ENCODE peak calls at places on chromosomes 5 and 9, in six cellular contexts. One of them, this sample, is unnamed.

GRCh38 chr9:16598316-16598715 is 272.2 kb downstream of the BNC2 start:
- DNase-seq in PC-9: no peak
- DNase-seq in ovary: no peak
- DNase-seq in CD8-positive, alpha-beta memory T cell: no peak
- DNase-seq in coronary artery: no peak
- DNase-seq in A549: no peak
- DNase-seq in this sample: no peak

GRCh38 chr9:108363321-108363720 is 492.5 kb downstream of the ACTL7B start:
- DNase-seq in coronary artery: no peak
- DNase-seq in CD8-positive, alpha-beta memory T cell: no peak
- DNase-seq in A549: no peak
- DNase-seq in PC-9: no peak
- DNase-seq in ovary: no peak
- DNase-seq in this sample: no peak

GRCh38 chr5:80696450-80696849 is 41.7 kb upstream of the DHFR start:
- DNase-seq in A549: no peak
- DNase-seq in ovary: no peak
- DNase-seq in PC-9: no peak
- DNase-seq in CD8-positive, alpha-beta memory T cell: no peak
- DNase-seq in coronary artery: no peak
- DNase-seq in this sample: no peak

GRCh38 chr5:136228358-136228757 is 35.4 kb upstream of the SMIM32 start:
- DNase-seq in ovary: no peak
- DNase-seq in A549: no peak
- DNase-seq in coronary artery: no peak
- DNase-seq in CD8-positive, alpha-beta memory T cell: no peak
- DNase-seq in PC-9: no peak
- DNase-seq in this sample: no peak

GRCh38 chr9:133735415-133735775 is 2.8 kb downstream of the SARDH start:
- DNase-seq in PC-9: no peak
- DNase-seq in coronary artery: peak; percentile 56
- DNase-seq in A549: no peak
- DNase-seq in ovary: no peak
- DNase-seq in CD8-positive, alpha-beta memory T cell: no peak
- DNase-seq in this sample: no peak

GRCh38 chr5:1661311-1661710 is 137.6 kb upstream of the LPCAT1 start:
- DNase-seq in ovary: no peak
- DNase-seq in coronary artery: peak; percentile 62
- DNase-seq in PC-9: no peak
- DNase-seq in CD8-positive, alpha-beta memory T cell: no peak
- DNase-seq in A549: no peak
- DNase-seq in this sample: no peak

GRCh38 chr5:126354857-126355731 is 68.1 kb upstream of the GRAMD2B start:
- DNase-seq in CD8-positive, alpha-beta memory T cell: no peak
- DNase-seq in coronary artery: no peak
- DNase-seq in ovary: no peak
- DNase-seq in PC-9: peak; percentile 56
- DNase-seq in A549: no peak
- DNase-seq in this sample: no peak

GRCh38 chr9:15469862-15470261 is 40.9 kb downstream of the PSIP1 start:
- DNase-seq in coronary artery: no peak
- DNase-seq in CD8-positive, alpha-beta memory T cell: no peak
- DNase-seq in ovary: no peak
- DNase-seq in PC-9: no peak
- DNase-seq in A549: no peak
- DNase-seq in this sample: no peak

GRCh38 chr9:128408963-128409431 is 11.7 kb upstream of the CERCAM start:
- DNase-seq in ovary: no peak
- DNase-seq in CD8-positive, alpha-beta memory T cell: no peak
- DNase-seq in A549: no peak
- DNase-seq in PC-9: no peak
- DNase-seq in coronary artery: no peak
- DNase-seq in this sample: no peak

GRCh38 chr5:172724203-172724602 is 46.8 kb downstream of the DUSP1 start:
- DNase-seq in PC-9: no peak
- DNase-seq in CD8-positive, alpha-beta memory T cell: no peak
- DNase-seq in ovary: no peak
- DNase-seq in A549: no peak
- DNase-seq in coronary artery: no peak
- DNase-seq in this sample: no peak

DNA sequence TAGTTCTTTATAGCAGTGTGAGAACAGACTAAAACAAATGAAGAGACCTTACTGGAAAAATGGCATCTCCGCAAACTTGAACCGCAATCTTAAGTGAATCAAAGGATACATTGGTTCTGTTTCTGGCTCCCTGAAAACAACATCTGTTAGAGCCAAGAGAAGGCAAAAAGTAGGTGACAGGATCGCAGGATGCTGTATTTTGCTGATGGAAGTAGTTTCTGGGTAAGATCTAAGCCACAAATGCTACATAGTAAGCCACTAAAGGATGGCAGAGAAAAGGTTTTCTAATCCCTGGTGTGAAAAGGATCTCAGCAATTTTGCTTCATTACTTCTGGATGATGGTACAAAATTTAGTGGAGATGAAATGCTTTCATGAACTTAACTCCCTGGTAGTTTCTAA is 63.3 kb upstream of the HTR4 start:
- DNase-seq in PC-9: no peak
- DNase-seq in A549: no peak
- DNase-seq in coronary artery: no peak
- DNase-seq in ovary: no peak
- DNase-seq in CD8-positive, alpha-beta memory T cell: no peak
- DNase-seq in this sample: no peak
- H3K4me3 ChIP-seq in PC-9: no peak overlapping the region
- H3K4me3 ChIP-seq in A549: no peak overlapping the region
- H3K4me3 ChIP-seq in coronary artery: no peak overlapping the region
- H3K4me3 ChIP-seq in ovary: no peak overlapping the region
- H3K4me3 ChIP-seq in CD8-positive, alpha-beta memory T cell: no peak overlapping the region
- H3K4me3 ChIP-seq in this sample: no peak overlapping the region

DNA sequence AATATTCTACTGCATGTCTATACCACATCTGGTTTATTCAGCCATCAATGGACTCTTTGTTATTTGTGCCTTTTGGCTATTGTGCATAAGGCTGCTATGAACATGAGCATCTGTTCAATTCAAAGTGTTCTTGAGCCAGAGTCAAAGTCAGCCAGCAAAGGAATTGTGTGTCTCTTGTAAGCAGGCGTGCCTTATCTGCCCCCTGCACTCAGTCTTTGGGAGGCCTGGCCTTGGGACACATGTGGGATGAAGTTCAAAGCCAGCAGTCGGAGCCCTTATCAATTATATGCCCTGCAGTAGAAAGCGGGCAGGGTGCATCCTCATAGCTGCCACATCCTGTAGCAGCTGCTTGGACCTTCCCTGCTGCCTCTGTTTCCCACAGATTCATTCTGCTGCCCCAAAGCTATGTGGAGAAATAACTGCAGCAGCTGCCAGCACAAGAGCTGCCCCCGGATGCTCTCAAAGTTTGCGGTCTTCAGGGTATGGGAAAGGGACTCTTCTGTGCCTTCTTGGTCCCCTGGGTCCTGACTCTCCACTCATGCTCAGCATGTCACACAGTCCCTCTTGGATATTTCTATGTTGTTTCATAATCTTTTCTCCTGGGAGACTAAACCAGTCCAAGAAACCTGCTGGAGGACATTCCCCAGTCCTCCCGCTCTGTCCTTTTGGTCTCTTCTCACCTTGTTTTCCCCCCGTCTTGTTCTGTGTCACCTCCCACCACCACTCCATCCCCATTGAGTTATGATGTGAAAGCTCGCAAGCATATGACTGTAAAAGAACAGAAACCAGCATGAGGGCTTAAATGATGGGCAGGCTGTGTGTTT is 35.9 kb downstream of the STOM start:
- DNase-seq in ovary: no peak
- DNase-seq in A549: no peak
- DNase-seq in PC-9: peak; percentile 59
- DNase-seq in coronary artery: no peak
- DNase-seq in CD8-positive, alpha-beta memory T cell: no peak
- DNase-seq in this sample: no peak
- H3K27ac ChIP-seq in ovary: no peak overlapping the region
- H3K27ac ChIP-seq in A549: no peak overlapping the region
- H3K27ac ChIP-seq in PC-9: no peak overlapping the region
- H3K27ac ChIP-seq in coronary artery: peak overlapping the region; percentile 46
- H3K27ac ChIP-seq in CD8-positive, alpha-beta memory T cell: no peak overlapping the region
- H3K27ac ChIP-seq in this sample: no peak overlapping the region

GRCh38 chr9:112462855-112463254 is 23.8 kb upstream of the KIAA1958 start:
- DNase-seq in coronary artery: no peak
- DNase-seq in A549: no peak
- DNase-seq in PC-9: no peak
- DNase-seq in ovary: no peak
- DNase-seq in CD8-positive, alpha-beta memory T cell: no peak
- DNase-seq in this sample: no peak
- H3K4me3 ChIP-seq in coronary artery: no peak overlapping the region
- H3K4me3 ChIP-seq in A549: no peak overlapping the region
- H3K4me3 ChIP-seq in PC-9: no peak overlapping the region
- H3K4me3 ChIP-seq in ovary: no peak overlapping the region
- H3K4me3 ChIP-seq in CD8-positive, alpha-beta memory T cell: no peak overlapping the region
- H3K4me3 ChIP-seq in this sample: no peak overlapping the region

DNA sequence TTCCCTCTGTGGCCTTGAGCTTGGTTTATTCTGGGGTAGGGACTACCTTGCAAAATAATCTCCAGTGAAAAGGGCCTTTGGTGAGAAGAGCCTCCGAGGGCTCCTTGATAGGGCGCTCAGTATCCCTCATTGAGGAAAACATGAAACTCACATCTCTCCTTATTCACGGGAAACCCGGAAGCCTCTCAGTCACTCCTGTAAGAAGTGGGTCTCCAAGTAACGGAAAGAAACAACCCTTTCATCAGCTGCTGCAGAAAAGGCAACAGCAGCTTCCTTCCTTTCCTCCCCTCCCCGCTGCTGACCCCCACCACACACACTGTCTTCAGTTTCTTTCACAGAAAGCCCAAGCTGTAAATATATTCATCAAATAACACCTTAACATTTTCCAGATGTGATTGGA is 81.5 kb downstream of the C9orf152 start:
- DNase-seq in PC-9: no peak
- DNase-seq in coronary artery: peak; percentile 68
- DNase-seq in CD8-positive, alpha-beta memory T cell: no peak
- DNase-seq in A549: no peak
- DNase-seq in ovary: no peak
- DNase-seq in this sample: peak; percentile 35
- H3K27ac ChIP-seq in PC-9: no peak overlapping the region
- H3K27ac ChIP-seq in coronary artery: peak overlapping the region; percentile 90
- H3K27ac ChIP-seq in CD8-positive, alpha-beta memory T cell: no peak overlapping the region
- H3K27ac ChIP-seq in A549: peak overlapping the region; percentile 67
- H3K27ac ChIP-seq in ovary: peak overlapping the region; percentile 84
- H3K27ac ChIP-seq in this sample: no peak overlapping the region

GRCh38 chr5:78591972-78592700 is 56.4 kb downstream of the LHFPL2 start:
- DNase-seq in CD8-positive, alpha-beta memory T cell: no peak
- DNase-seq in coronary artery: no peak
- DNase-seq in A549: no peak
- DNase-seq in PC-9: no peak
- DNase-seq in ovary: no peak
- DNase-seq in this sample: no peak

GRCh38 chr5:78593465-78593864 is 55.1 kb downstream of the LHFPL2 start:
- DNase-seq in coronary artery: no peak
- DNase-seq in A549: no peak
- DNase-seq in ovary: no peak
- DNase-seq in PC-9: peak; percentile 48
- DNase-seq in CD8-positive, alpha-beta memory T cell: no peak
- DNase-seq in this sample: no peak

GRCh38 chr5:78592735-78593386 is 55.7 kb downstream of the LHFPL2 start:
- DNase-seq in coronary artery: no peak
- DNase-seq in PC-9: no peak
- DNase-seq in CD8-positive, alpha-beta memory T cell: no peak
- DNase-seq in A549: no peak
- DNase-seq in ovary: no peak
- DNase-seq in this sample: no peak

GRCh38 chr5:78594946-78595921 is 53.3 kb downstream of the LHFPL2 start:
- DNase-seq in CD8-positive, alpha-beta memory T cell: no peak
- DNase-seq in PC-9: peak; percentile 99
- DNase-seq in ovary: peak; percentile 74
- DNase-seq in A549: peak; percentile 96
- DNase-seq in coronary artery: no peak
- DNase-seq in this sample: no peak

DNA sequence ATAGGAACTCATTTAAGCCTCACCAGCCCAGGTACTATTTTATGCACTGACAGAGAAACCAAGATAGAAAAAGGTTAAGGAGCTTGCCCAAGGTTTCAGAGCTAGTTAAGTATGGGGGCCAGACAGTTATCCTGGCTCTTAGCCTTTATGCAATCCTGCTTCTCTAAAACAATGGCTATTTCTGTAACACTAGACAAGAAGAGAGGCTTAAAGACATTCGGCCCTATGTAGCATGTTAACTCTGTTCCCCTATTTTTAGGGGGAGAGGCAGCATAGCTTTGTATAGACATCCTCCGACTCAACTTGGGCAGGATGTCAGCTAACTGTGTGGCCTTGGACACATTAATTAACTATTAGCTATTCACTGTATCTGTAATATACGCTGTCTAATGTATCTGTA is 54.6 kb downstream of the LHFPL2 start:
- DNase-seq in CD8-positive, alpha-beta memory T cell: no peak
- DNase-seq in PC-9: no peak
- DNase-seq in ovary: no peak
- DNase-seq in A549: no peak
- DNase-seq in coronary artery: no peak
- DNase-seq in this sample: no peak
- H3K4me3 ChIP-seq in CD8-positive, alpha-beta memory T cell: no peak overlapping the region
- H3K4me3 ChIP-seq in PC-9: no peak overlapping the region
- H3K4me3 ChIP-seq in ovary: no peak overlapping the region
- H3K4me3 ChIP-seq in A549: no peak overlapping the region
- H3K4me3 ChIP-seq in coronary artery: no peak overlapping the region
- H3K4me3 ChIP-seq in this sample: no peak overlapping the region

GRCh38 chr5:84597904-84598303 is 213.2 kb upstream of the EDIL3 start:
- DNase-seq in coronary artery: no peak
- DNase-seq in ovary: no peak
- DNase-seq in A549: no peak
- DNase-seq in CD8-positive, alpha-beta memory T cell: no peak
- DNase-seq in PC-9: no peak
- DNase-seq in this sample: no peak

GRCh38 chr5:84599964-84600363 is 215.3 kb upstream of the EDIL3 start:
- DNase-seq in ovary: no peak
- DNase-seq in A549: no peak
- DNase-seq in CD8-positive, alpha-beta memory T cell: no peak
- DNase-seq in PC-9: no peak
- DNase-seq in coronary artery: no peak
- DNase-seq in this sample: no peak

GRCh38 chr5:84605246-84605645 is 220.6 kb upstream of the EDIL3 start:
- DNase-seq in ovary: no peak
- DNase-seq in CD8-positive, alpha-beta memory T cell: no peak
- DNase-seq in A549: no peak
- DNase-seq in coronary artery: no peak
- DNase-seq in PC-9: no peak
- DNase-seq in this sample: no peak

GRCh38 chr5:84602371-84602771 is 217.7 kb upstream of the EDIL3 start:
- DNase-seq in A549: no peak
- DNase-seq in PC-9: no peak
- DNase-seq in coronary artery: no peak
- DNase-seq in ovary: no peak
- DNase-seq in CD8-positive, alpha-beta memory T cell: no peak
- DNase-seq in this sample: no peak

GRCh38 chr5:84603557-84604185 is 219.0 kb upstream of the EDIL3 start:
- DNase-seq in PC-9: no peak
- DNase-seq in ovary: no peak
- DNase-seq in CD8-positive, alpha-beta memory T cell: no peak
- DNase-seq in A549: no peak
- DNase-seq in coronary artery: no peak
- DNase-seq in this sample: no peak
- H3K27ac ChIP-seq in PC-9: no peak overlapping the region
- H3K27ac ChIP-seq in ovary: no peak overlapping the region
- H3K27ac ChIP-seq in CD8-positive, alpha-beta memory T cell: no peak overlapping the region
- H3K27ac ChIP-seq in A549: no peak overlapping the region
- H3K27ac ChIP-seq in coronary artery: no peak overlapping the region
- H3K27ac ChIP-seq in this sample: no peak overlapping the region